ENCODE peak calls at places on chromosomes 11 and 22, in eight cellular contexts. O is stomach; Y is A549; K is brain microvascular endothelial cell; J is CD8-positive, alpha-beta memory T cell; Z is right lobe of liver; S is AG04450; C is MM.1S. V is an unnamed sample.

GRCh38 chr11:46521947-46522681 is 71.7 kb downstream of the AMBRA1 start:
- DNase-seq in Y (peak), J (no peak), C (no peak), S (no peak), K (peak), Z (no peak), O (no peak), V (no peak)

GRCh38 chr11:83827520-83827919 is 541.4 kb upstream of the CCDC90B start:
- DNase-seq in Z (no peak), J (no peak), S (no peak), Y (no peak), C (no peak), K (peak), O (no peak), V (no peak)

GRCh38 chr11:44383246-44383645 is 73.3 kb upstream of the ALX4 start:
- DNase-seq in J (no peak), K (no peak), Z (no peak), O (no peak), S (no peak), C (no peak), Y (no peak), V (no peak)

GRCh38 chr22:23070418-23071162 is at the start of gene GNAZ:
- DNase-seq in Y (peak), K (no peak), J (peak), Z (peak), C (no peak), O (no peak), S (no peak), V (no peak)

GRCh38 chr11:68596231-68596630 is 88.1 kb upstream of the GAL start:
- DNase-seq in J (no peak), O (no peak), Z (no peak), Y (no peak), K (no peak), S (no peak), C (no peak), V (no peak)

GRCh38 chr11:73387594-73388021 is 11.4 kb downstream of the RELT start:
- DNase-seq in Z (no peak), S (no peak), K (no peak), Y (no peak), O (no peak), C (no peak), J (no peak), V (no peak)

GRCh38 chr11:125162743-125163142 is 1.8 kb upstream of the PKNOX2 start:
- DNase-seq in Z (no peak), Y (no peak), K (no peak), J (no peak), C (no peak), O (no peak), S (no peak), V (no peak)

GRCh38 chr22:47260551-47260950 is 498.1 kb downstream of the TBC1D22A start:
- DNase-seq in J (no peak), S (no peak), Y (no peak), Z (peak), O (no peak), K (no peak), C (peak), V (no peak)

GRCh38 chr11:13040969-13041561 is 31.9 kb downstream of the RASSF10 start:
- DNase-seq in J (no peak), S (no peak), K (no peak), Y (no peak), O (no peak), C (no peak), Z (no peak), V (no peak)

GRCh38 chr22:50524664-50525103 is 714 bp downstream of the SCO2 start:
- DNase-seq in Y (no peak), O (no peak), Z (no peak), C (peak), J (no peak), S (no peak), K (no peak), V (no peak)

GRCh38 chr11:34448223-34448994 is 9.7 kb downstream of the CAT start:
- DNase-seq in Z (no peak), C (no peak), O (no peak), K (no peak), S (no peak), Y (no peak), J (no peak), V (no peak)

GRCh38 chr22:37416806-37417205 is 10.5 kb downstream of the ELFN2 start:
- DNase-seq in Z (no peak), J (peak), Y (no peak), C (no peak), K (no peak), S (no peak), O (no peak), V (peak)

GRCh38 chr22:21760640-21761039 is 25.0 kb upstream of the YPEL1 start:
- DNase-seq in O (no peak), K (peak), Z (no peak), C (peak), S (peak), J (no peak), Y (no peak), V (no peak)

GRCh38 chr11:13761712-13762111 is 93.2 kb downstream of the FAR1 start:
- DNase-seq in O (no peak), C (no peak), Y (no peak), Z (no peak), S (no peak), K (no peak), J (no peak), V (no peak)

GRCh38 chr11:115148691-115149090 is 355.5 kb downstream of the CADM1 start:
- DNase-seq in J (no peak), O (no peak), Z (no peak), Y (no peak), C (no peak), K (no peak), S (no peak), V (no peak)

GRCh38 chr11:44506375-44507016 is 59.0 kb upstream of the CD82 start:
- DNase-seq in O (no peak), Y (no peak), S (no peak), C (no peak), K (no peak), Z (no peak), J (no peak), V (no peak)

GRCh38 chr22:37240941-37241320 is 3.1 kb downstream of the RAC2 start:
- DNase-seq in J (no peak), K (no peak), S (no peak), Z (no peak), C (no peak), Y (no peak), O (no peak), V (no peak)

GRCh38 chr11:67238894-67239794 is 27.1 kb upstream of the GRK2 start:
- DNase-seq in Z (no peak), J (no peak), Y (no peak), K (no peak), C (peak), O (no peak), S (no peak), V (no peak)
- H3K4me3 ChIP-seq in Z (no peak), J (peak), Y (peak), K (peak), C (peak), O (peak), S (peak), V (no peak)

GRCh38 chr11:27460158-27460565 is 12.4 kb downstream of the LGR4 start:
- DNase-seq in K (no peak), O (no peak), J (no peak), Y (no peak), Z (no peak), S (no peak), C (no peak), V (no peak)

GRCh38 chr11:27460571-27460970 is 12.0 kb downstream of the LGR4 start:
- DNase-seq in S (no peak), J (no peak), K (no peak), Y (no peak), O (no peak), C (no peak), Z (no peak), V (no peak)

GRCh38 chr11:27465629-27466028 is 7.0 kb downstream of the LGR4 start:
- DNase-seq in C (no peak), Z (no peak), Y (no peak), J (no peak), S (no peak), K (no peak), O (no peak), V (no peak)

GRCh38 chr11:27464155-27464759 is 8.3 kb downstream of the LGR4 start:
- DNase-seq in K (no peak), S (no peak), Z (no peak), C (no peak), J (no peak), O (no peak), Y (peak), V (no peak)

DNA sequence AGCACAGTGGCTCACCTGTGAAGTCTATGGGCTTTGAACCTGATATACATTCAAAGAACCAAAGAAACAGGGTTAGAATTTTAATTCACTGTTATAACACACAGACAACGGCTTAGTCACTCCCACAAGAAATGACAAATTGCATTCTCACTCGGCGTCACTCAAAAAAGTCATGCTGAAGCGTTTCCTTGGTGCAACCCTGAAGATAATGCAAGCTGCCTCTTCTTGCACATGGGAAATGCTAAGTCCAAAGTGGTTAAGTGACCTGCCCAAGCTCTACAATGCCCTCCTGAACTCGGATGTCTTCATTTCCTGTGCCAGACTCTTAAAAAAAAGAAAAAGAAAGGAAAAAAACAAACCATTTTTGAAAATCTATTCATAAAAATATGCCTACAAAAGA is 10.0 kb downstream of the LGR4 start:
- DNase-seq in J (no peak), C (no peak), Z (no peak), K (peak), Y (peak), O (no peak), S (no peak), V (no peak)
- H3K27ac ChIP-seq in J (no peak), C (no peak), Z (no peak), K (peak), Y (peak), O (no peak), S (no peak), V (no peak)

GRCh38 chr11:65429724-65430405 is 7.3 kb downstream of the NEAT1 start:
- DNase-seq in O (peak), K (peak), S (no peak), Z (peak), Y (peak), J (peak), C (peak), V (peak)
- H3K4me3 ChIP-seq in O (peak), K (peak), S (peak), Z (peak), Y (peak), J (peak), C (peak), V (no peak)

GRCh38 chr22:32541481-32541880 is 66.9 kb downstream of the FBXO7 start:
- DNase-seq in J (no peak), Y (no peak), C (no peak), Z (no peak), O (no peak), K (no peak), S (no peak), V (no peak)

GRCh38 chr22:32544953-32545558 is 70.4 kb downstream of the FBXO7 start:
- DNase-seq in K (no peak), Z (no peak), Y (no peak), S (no peak), O (no peak), J (no peak), C (no peak), V (no peak)

GRCh38 chr22:32545801-32546200 is 71.2 kb downstream of the FBXO7 start:
- DNase-seq in J (no peak), O (no peak), Y (no peak), K (peak), C (no peak), S (no peak), Z (no peak), V (no peak)

GRCh38 chr22:32542332-32543019 is 67.9 kb downstream of the FBXO7 start:
- DNase-seq in Y (no peak), S (no peak), Z (no peak), J (no peak), K (no peak), C (no peak), O (no peak), V (no peak)

GRCh38 chr22:32543020-32543357 is 68.4 kb downstream of the FBXO7 start:
- DNase-seq in J (no peak), K (no peak), O (no peak), Z (no peak), S (no peak), C (no peak), Y (no peak), V (peak)
- H3K27ac ChIP-seq in J (no peak), K (no peak), O (peak), Z (no peak), S (peak), C (no peak), Y (no peak), V (peak)

DNA sequence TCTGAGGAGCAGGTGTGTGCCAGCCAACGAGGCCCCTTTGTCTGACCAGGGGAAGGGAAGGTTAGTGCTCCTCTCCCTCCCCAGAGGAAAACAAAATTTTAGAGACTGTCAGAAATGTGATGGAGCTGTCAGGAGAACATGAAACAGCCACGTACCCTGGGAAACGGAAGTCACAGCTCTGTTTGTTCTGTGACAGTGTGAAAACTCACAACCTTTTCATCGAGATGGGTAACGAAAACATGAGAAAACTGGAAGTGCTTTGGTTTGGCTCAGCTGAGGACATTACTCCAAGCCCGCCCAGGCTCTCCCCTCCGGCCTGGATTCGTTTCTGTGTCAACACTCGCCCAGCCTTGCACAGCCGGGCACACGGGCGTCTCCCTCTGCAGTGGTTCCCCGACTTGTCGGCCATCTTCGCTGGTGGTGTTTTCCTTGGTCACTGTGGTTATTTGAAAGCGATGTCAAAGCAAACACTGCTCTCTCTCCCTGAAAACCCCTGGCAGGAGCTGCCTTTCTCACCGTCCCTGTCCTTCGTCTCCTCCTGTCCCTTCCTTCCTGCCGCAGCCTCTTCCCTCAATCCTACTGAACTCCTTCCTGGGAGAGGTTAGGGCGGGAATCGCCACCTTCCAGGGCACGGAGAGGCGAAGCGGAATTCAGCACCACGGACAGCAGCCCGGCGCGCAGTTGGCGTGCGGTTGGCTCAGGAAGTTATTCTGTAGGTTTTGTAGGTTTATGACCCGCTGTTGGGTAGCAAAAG is 12.9 kb upstream of the RPS19BP1 start:
- DNase-seq in J (peak), K (no peak), S (no peak), O (no peak), Y (no peak), Z (no peak), C (no peak), V (peak)
- H3K4me3 ChIP-seq in J (peak), K (no peak), S (no peak), O (no peak), Y (no peak), Z (no peak), C (no peak), V (no peak)

V was measured in Peyer's patch.